ENCODE peak calls at places on chromosome 21, in seven cellular contexts. G is epithelial cell of esophagus, S is B cell, A is hepatocyte, F is A549, X is PC-3, Q is HFFc6. M is an unnamed sample.
A peak's percentile ranks its signal among the peaks of the same experiment; 100 is the strongest.

GRCh38 chr21:45537111-45537745 is 5.0 kb downstream of the SLC19A1 start:
- DNase-seq in G (no peak), S (no peak), A (no peak), F (no peak), X (no peak), Q (no peak), M (peak; percentile 57)

GRCh38 chr21:26846036-26846931 is 1.1 kb upstream of the ADAMTS1 start:
- DNase-seq in G (peak; percentile 69), S (no peak), A (peak; percentile 90), F (no peak), X (peak; percentile 69), Q (peak; percentile 76), M (peak; percentile 91)

GRCh38 chr21:45220714-45221113 is 67.0 kb downstream of the POFUT2 start:
- DNase-seq in G (no peak), S (no peak), A (no peak), F (no peak), X (no peak), Q (no peak), M (no peak)

GRCh38 chr21:42397291-42398129 is 1.7 kb upstream of the TMPRSS3 start:
- DNase-seq in G (no peak), S (no peak), A (no peak), F (no peak), X (no peak), Q (no peak), M (no peak)

GRCh38 chr21:34822957-34823356 is 154.2 kb downstream of the CLIC6 start:
- DNase-seq in G (peak; percentile 92), S (no peak), A (peak; percentile 68), F (no peak), X (peak; percentile 72), Q (peak; percentile 69), M (no peak)

GRCh38 chr21:28126521-28127317 is 866.0 kb downstream of the LTN1 start:
- DNase-seq in G (no peak), S (no peak), A (no peak), F (no peak), X (no peak), Q (no peak), M (no peak)

GRCh38 chr21:38843806-38844479 is 38.2 kb downstream of the ETS2 start:
- DNase-seq in G (peak; percentile 24), S (no peak), A (no peak), F (no peak), X (peak; percentile 45), Q (peak; percentile 41), M (no peak)

GRCh38 chr21:17921579-17922530 is 102.7 kb upstream of the C21orf91 start:
- DNase-seq in G (peak; percentile 98), S (no peak), A (peak; percentile 38), F (no peak), X (peak; percentile 85), Q (peak; percentile 54), M (no peak)

GRCh38 chr21:17925000-17925610 is 105.9 kb upstream of the C21orf91 start:
- DNase-seq in G (peak; percentile 83), S (peak; percentile 64), A (peak; percentile 84), F (peak; percentile 1), X (peak; percentile 83), Q (peak; percentile 59), M (peak; percentile 34)

GRCh38 chr21:41045534-41046268 is 122.3 kb upstream of the BACE2 start:
- DNase-seq in G (peak; percentile 44), S (no peak), A (peak; percentile 62), F (no peak), X (peak; percentile 23), Q (no peak), M (no peak)

GRCh38 chr21:43362928-43363314 is 64.0 kb downstream of the SIK1 start:
- DNase-seq in G (no peak), S (peak; percentile 46), A (no peak), F (no peak), X (no peak), Q (no peak), M (no peak)

GRCh38 chr21:40146201-40146890 is 279.1 kb downstream of the PCP4 start:
- DNase-seq in G (peak; percentile 42), S (no peak), A (no peak), F (no peak), X (peak; percentile 4), Q (no peak), M (no peak)

GRCh38 chr21:45641480-45642035 is 2.0 kb upstream of the PCBP3 start:
- DNase-seq in G (no peak), S (no peak), A (no peak), F (no peak), X (no peak), Q (no peak), M (no peak)

GRCh38 chr21:37862536-37862935 is 53.7 kb downstream of the KCNJ6 start:
- DNase-seq in G (peak; percentile 51), S (peak; percentile 26), A (peak; percentile 56), F (peak; percentile 31), X (peak; percentile 39), Q (peak; percentile 25), M (no peak)

GRCh38 chr21:32474179-32475059 is 61.9 kb downstream of the EVA1C start:
- DNase-seq in G (no peak), S (no peak), A (no peak), F (no peak), X (peak; percentile 6), Q (no peak), M (peak; percentile 25)

GRCh38 chr21:31182231-31183129 is 144.2 kb upstream of the KRTAP19-8 start:
- DNase-seq in G (no peak), S (no peak), A (no peak), F (no peak), X (no peak), Q (no peak), M (no peak)

GRCh38 chr21:42460391-42461184 is 35.4 kb downstream of the RSPH1 start:
- DNase-seq in G (no peak), S (peak; percentile 87), A (no peak), F (no peak), X (no peak), Q (no peak), M (no peak)

GRCh38 chr21:16304189-16304588 is 574.4 kb downstream of the USP25 start:
- DNase-seq in G (no peak), S (no peak), A (no peak), F (no peak), X (no peak), Q (no peak), M (no peak)

GRCh38 chr21:25080161-25080560 is 527.1 kb downstream of the MRPL39 start:
- DNase-seq in G (no peak), S (no peak), A (no peak), F (no peak), X (no peak), Q (no peak), M (no peak)

GRCh38 chr21:23452384-23453083 is 2154.7 kb downstream of the MRPL39 start:
- DNase-seq in G (no peak), S (peak; percentile 14), A (peak; percentile 39), F (no peak), X (peak; percentile 13), Q (no peak), M (no peak)
- TF ChIP-seq CTCF in G (no peak), S (peak; percentile 10), A (peak; percentile 37), F (no peak), X (peak; percentile 31), Q (no peak), M (no peak)

DNA sequence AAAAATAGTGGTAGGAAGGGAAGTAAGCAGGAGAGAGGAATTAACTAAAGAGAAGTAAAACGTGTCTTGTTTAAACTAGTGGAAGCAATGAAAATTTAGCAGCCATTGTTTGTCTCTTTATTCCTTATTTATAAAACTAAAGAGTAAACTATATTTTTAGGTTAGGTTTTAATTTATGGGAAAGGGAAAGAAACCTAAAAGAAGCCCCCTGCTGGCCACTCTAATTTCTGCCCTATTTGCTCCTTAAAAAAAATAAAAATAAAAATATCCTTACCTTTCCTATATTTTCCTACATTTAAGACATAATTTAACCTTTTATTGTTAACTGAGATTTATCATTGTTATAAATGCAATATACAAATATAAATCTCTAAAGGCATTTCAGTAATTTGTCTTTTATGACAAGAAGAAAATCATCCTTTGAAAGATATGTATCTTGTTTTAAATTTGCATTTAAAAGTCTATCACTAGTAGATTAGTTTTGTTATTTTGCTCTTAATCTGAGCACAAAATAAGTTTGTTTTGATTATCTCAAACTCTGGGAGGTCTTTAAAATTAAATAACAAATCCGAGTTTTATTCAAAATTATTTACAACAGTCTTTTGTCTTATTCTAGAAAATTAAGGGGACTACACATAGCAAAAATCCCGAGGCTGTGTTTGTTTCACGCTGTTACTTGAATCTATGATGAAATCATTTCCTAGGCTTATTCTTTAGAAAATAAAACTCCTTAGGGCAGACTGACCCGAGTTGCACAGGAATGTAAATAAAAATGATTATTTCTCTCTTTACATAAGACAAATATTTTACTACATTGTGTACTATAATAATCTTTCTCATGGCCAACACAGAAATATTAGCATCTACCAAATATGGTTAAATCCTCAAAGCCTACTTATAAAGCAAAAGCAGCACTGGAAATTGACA is 201.7 kb downstream of the NRIP1 start:
- DNase-seq in G (peak; percentile 22), S (no peak), A (peak; percentile 52), F (no peak), X (peak; percentile 49), Q (no peak), M (no peak)
- TF ChIP-seq CTCF in G (peak; percentile 54), S (peak; percentile 80), A (peak; percentile 64), F (peak; percentile 40), X (peak; percentile 74), Q (peak; percentile 89), M (peak; percentile 9)

GRCh38 chr21:36171741-36172331 is 15.2 kb downstream of the DOP1B start:
- DNase-seq in G (no peak), S (no peak), A (no peak), F (no peak), X (no peak), Q (no peak), M (no peak)

GRCh38 chr21:36171327-36171726 is 14.7 kb downstream of the DOP1B start:
- DNase-seq in G (no peak), S (no peak), A (no peak), F (no peak), X (no peak), Q (no peak), M (no peak)

GRCh38 chr21:36170823-36171222 is 14.2 kb downstream of the DOP1B start:
- DNase-seq in G (no peak), S (no peak), A (no peak), F (no peak), X (no peak), Q (no peak), M (no peak)

GRCh38 chr21:36166705-36167104 is 10.1 kb downstream of the DOP1B start:
- DNase-seq in G (no peak), S (no peak), A (peak; percentile 19), F (no peak), X (no peak), Q (no peak), M (no peak)

GRCh38 chr21:36169465-36170128 is 13.0 kb downstream of the DOP1B start:
- DNase-seq in G (no peak), S (no peak), A (no peak), F (no peak), X (no peak), Q (no peak), M (no peak)
- TF ChIP-seq CTCF in G (no peak), S (no peak), A (no peak), F (no peak), X (peak; percentile 23), Q (peak; percentile 30), M (no peak)

DNA sequence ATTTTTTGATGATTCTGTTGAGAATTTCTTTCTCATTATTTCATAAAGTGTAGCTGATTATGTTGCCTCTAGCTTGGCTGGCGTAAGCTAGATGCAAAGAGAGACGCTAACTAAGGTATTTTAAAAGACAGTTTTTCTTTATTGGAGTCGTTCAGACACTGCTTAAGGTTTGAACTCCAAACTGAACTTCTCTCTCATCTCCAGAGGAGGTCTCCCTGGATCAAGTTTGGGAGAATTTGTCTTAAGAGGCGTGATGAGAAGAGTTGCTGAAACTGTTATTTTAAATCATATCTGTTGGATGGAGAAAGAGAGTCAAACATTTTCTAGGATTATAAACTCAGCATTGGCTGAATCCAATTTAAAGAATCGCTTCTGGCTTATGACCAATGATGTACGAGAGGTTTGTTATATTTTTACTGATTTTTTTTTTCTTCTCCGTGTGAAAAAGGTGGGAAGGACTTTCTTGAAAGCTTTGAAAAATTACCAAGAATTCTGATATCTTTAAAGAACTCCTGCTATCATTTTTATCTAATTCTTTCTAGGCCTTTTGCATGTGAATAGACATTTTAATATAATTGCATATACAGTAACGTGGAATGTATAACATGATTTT is 34.0 kb downstream of the MAP3K7CL start:
- DNase-seq in G (peak; percentile 85), S (peak; percentile 29), A (peak; percentile 75), F (peak; percentile 15), X (peak; percentile 86), Q (peak; percentile 76), M (no peak)
- TF ChIP-seq CTCF in G (peak; percentile 89), S (peak; percentile 37), A (peak; percentile 78), F (peak; percentile 75), X (peak; percentile 95), Q (peak; percentile 85), M (peak; percentile 77)

M was measured in tibial artery.